ENCODE peak calls at places on chromosomes 11 and 22, in ten cellular contexts. Q, K, Z, R, F, G, E, W, M and A are unnamed samples.

GRCh38 chr11:126929186-126930085 is 71.1 kb downstream of the KIRREL3 start:
- DNase-seq in G (no peak), K (no peak), Q (peak), M (no peak), E (no peak), R (no peak), F (no peak), W (no peak), Z (no peak), A (no peak)

GRCh38 chr11:122306776-122307479 is 190.9 kb upstream of the BLID start:
- DNase-seq in Q (no peak), G (no peak), W (no peak), F (no peak), M (no peak), R (no peak), Z (no peak), K (no peak), E (no peak), A (no peak)

GRCh38 chr11:82315093-82315492 is 418.6 kb downstream of the FAM181B start:
- DNase-seq in K (no peak), Z (peak), E (peak), R (peak), Q (no peak), W (no peak), F (no peak), G (no peak), M (peak), A (peak)

GRCh38 chr22:33666661-33667619 is 253.3 kb downstream of the LARGE1 start:
- DNase-seq in Q (no peak), F (no peak), G (no peak), R (peak), W (no peak), M (no peak), K (peak), E (no peak), Z (no peak), A (no peak)

GRCh38 chr22:44437493-44438015 is 60.5 kb downstream of the RTL6 start:
- DNase-seq in Q (no peak), F (no peak), M (no peak), Z (no peak), E (no peak), W (no peak), K (no peak), G (no peak), R (no peak), A (no peak)

GRCh38 chr22:40345801-40346177 is 511 bp upstream of the ADSL start:
- DNase-seq in M (peak), F (no peak), Z (peak), K (peak), E (no peak), R (peak), W (peak), G (no peak), Q (peak), A (peak)

GRCh38 chr22:19579113-19579811 is 55.1 kb upstream of the CLDN5 start:
- DNase-seq in G (no peak), R (no peak), F (no peak), K (no peak), E (no peak), Z (no peak), W (no peak), M (no peak), Q (no peak), A (no peak)

GRCh38 chr11:84549221-84549620 is 1077.9 kb downstream of the DLG2 start:
- DNase-seq in F (no peak), Z (no peak), R (no peak), Q (no peak), E (no peak), W (peak), K (no peak), G (no peak), M (no peak), A (no peak)

GRCh38 chr22:41620646-41621098 is at the start of gene DESI1:
- DNase-seq in E (peak), Q (no peak), R (no peak), K (no peak), M (no peak), W (no peak), G (no peak), Z (peak), F (no peak), A (no peak)

GRCh38 chr11:8059571-8060011 is 21.4 kb upstream of the TUB start:
- DNase-seq in W (no peak), G (no peak), Z (no peak), M (no peak), Q (no peak), K (no peak), E (no peak), F (peak), R (no peak), A (no peak)

GRCh38 chr11:121649798-121650197 is 197.0 kb upstream of the SORL1-AS1 start:
- DNase-seq in G (peak), E (no peak), M (no peak), Z (no peak), K (no peak), F (no peak), Q (no peak), R (no peak), W (no peak), A (no peak)

GRCh38 chr11:36009469-36009868 is 65.6 kb downstream of the LDLRAD3 start:
- DNase-seq in E (no peak), W (no peak), G (no peak), K (no peak), R (no peak), Q (no peak), F (no peak), Z (no peak), M (no peak), A (no peak)

GRCh38 chr11:3147257-3147619 is 17.9 kb downstream of the OSBPL5 start:
- DNase-seq in G (no peak), M (no peak), R (no peak), K (no peak), E (no peak), W (no peak), Q (no peak), Z (no peak), F (no peak), A (no peak)

GRCh38 chr22:43345356-43345755 is 2.2 kb upstream of the SCUBE1 start:
- DNase-seq in Z (no peak), K (no peak), G (no peak), R (no peak), Q (no peak), F (no peak), W (no peak), E (no peak), M (no peak), A (no peak)

GRCh38 chr11:66015094-66015881 is 3.5 kb downstream of the CST6 start:
- DNase-seq in W (no peak), E (no peak), K (no peak), G (no peak), M (no peak), R (no peak), F (no peak), Q (no peak), Z (no peak), A (no peak)

GRCh38 chr22:31099386-31099785 is 8.0 kb downstream of the SELENOM start:
- DNase-seq in Q (no peak), G (no peak), R (no peak), K (peak), Z (no peak), E (no peak), F (no peak), M (no peak), W (no peak), A (no peak)

GRCh38 chr11:11003226-11003625 is 145.4 kb upstream of the ZBED5 start:
- DNase-seq in G (no peak), E (no peak), Q (no peak), K (no peak), M (peak), Z (no peak), W (no peak), F (no peak), R (no peak), A (no peak)

GRCh38 chr11:92071660-92072059 is 153.0 kb upstream of the FAT3 start:
- DNase-seq in G (no peak), E (no peak), W (no peak), K (no peak), F (no peak), Z (no peak), M (no peak), R (no peak), Q (no peak), A (no peak)

GRCh38 chr22:38879961-38880360 is 7.9 kb upstream of the CBX6 start:
- DNase-seq in Q (no peak), F (no peak), R (no peak), Z (no peak), W (no peak), E (no peak), M (no peak), K (no peak), G (no peak), A (no peak)

GRCh38 chr11:92932023-92932422 is 37.4 kb upstream of the MTNR1B start:
- DNase-seq in R (no peak), Z (no peak), K (no peak), Q (no peak), W (no peak), E (no peak), G (no peak), F (no peak), M (no peak), A (no peak)

GRCh38 chr11:62141111-62142042 is 17.6 kb downstream of the INCENP start:
- DNase-seq in Z (no peak), E (no peak), Q (no peak), R (no peak), G (no peak), K (no peak), M (peak), W (no peak), F (peak), A (no peak)

GRCh38 chr11:73001615-73002014 is 140.5 kb downstream of the FCHSD2 start:
- DNase-seq in K (no peak), G (no peak), Q (no peak), Z (peak), W (no peak), M (no peak), R (no peak), F (no peak), E (peak), A (no peak)

GRCh38 chr11:45369294-45369693 is 83.2 kb upstream of the SYT13 start:
- DNase-seq in W (no peak), G (no peak), Z (no peak), E (no peak), M (no peak), R (no peak), K (no peak), F (no peak), Q (no peak), A (no peak)

GRCh38 chr22:29427176-29427760 is 11.1 kb upstream of the RFPL1 start:
- DNase-seq in E (no peak), R (no peak), K (no peak), Z (no peak), Q (peak), W (no peak), F (no peak), G (no peak), M (no peak), A (no peak)

GRCh38 chr22:17613280-17613679 is 15.3 kb downstream of the ATP6V1E1 start:
- DNase-seq in W (no peak), R (no peak), Z (no peak), G (no peak), K (no peak), F (no peak), Q (no peak), M (no peak), E (no peak), A (no peak)
- H3K27ac ChIP-seq in W (no peak), R (no peak), Z (no peak), G (no peak), K (no peak), F (no peak), Q (no peak), M (no peak), E (no peak), A (peak)

DNA sequence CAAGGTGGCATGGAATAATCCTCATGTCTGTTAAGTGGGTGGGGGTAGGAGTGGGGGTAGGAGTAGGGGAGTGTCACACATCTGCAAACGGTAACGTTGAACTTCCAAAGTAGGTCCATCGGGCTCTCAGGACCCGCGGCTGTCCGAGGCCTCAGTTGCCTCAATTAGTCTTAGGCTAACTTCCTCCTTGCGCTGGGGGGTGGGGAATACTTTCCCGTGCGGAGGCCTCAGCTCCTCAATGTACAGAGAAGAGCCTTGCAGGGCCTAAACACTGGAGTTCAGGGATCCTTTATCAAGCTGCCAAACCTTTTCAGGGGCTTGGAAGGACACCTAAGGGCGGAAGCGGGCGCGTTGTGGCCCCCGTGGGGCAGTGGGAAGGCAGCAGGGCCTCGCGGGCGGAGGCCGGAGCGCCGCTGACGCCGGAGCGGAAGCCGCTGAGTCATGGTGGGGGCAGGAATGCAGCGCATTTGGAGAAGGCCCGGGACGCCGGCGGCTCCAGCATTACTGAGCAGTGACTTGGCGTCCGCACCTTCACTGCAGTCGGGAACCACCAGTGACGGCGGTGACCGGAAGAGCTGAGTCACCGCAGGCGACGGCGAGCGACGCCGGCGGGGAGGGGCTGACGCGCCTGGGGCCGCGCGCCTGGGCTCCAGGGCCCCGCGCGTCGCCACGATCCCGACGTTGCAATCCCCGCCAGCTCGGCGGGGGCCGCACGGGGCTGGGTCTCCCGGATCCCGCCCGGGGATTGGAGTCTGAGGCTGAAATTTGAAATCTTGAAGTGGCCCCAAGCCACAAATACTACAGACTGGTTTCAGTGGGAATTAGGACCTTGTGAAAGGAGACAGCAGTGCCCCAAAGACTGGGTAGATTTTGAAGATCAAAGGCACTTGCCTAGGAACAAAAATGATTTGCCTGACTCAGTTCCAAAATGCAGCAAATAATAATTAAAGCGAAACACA is 20.2 kb upstream of the IPO7 start:
- DNase-seq in K (peak), R (peak), Z (peak), W (peak), Q (peak), E (peak), F (peak), G (peak), M (peak), A (peak)
- TF ChIP-seq CTCF in K (no peak), R (no peak), Z (no peak), W (no peak), Q (no peak), E (no peak), F (no peak), G (no peak), M (no peak), A (peak)

GRCh38 chr11:111739299-111739698 is 26.9 kb downstream of the PPP2R1B start:
- DNase-seq in Z (no peak), Q (no peak), R (no peak), M (no peak), E (no peak), F (no peak), G (no peak), K (no peak), W (no peak), A (no peak)
- H3K27ac ChIP-seq in Z (no peak), Q (no peak), R (no peak), M (no peak), E (no peak), F (no peak), G (no peak), K (no peak), W (no peak), A (no peak)

GRCh38 chr11:12683857-12684256 is 9.6 kb downstream of the TEAD1 start:
- DNase-seq in F (no peak), M (no peak), Q (no peak), E (peak), G (no peak), K (no peak), R (no peak), Z (no peak), W (no peak), A (no peak)

GRCh38 chr11:12681462-12681861 is 7.2 kb downstream of the TEAD1 start:
- DNase-seq in G (no peak), F (no peak), W (no peak), Q (no peak), E (no peak), M (no peak), Z (no peak), R (no peak), K (no peak), A (no peak)

GRCh38 chr11:12682730-12683500 is 8.7 kb downstream of the TEAD1 start:
- DNase-seq in R (no peak), E (no peak), K (no peak), Z (no peak), G (no peak), F (no peak), W (no peak), Q (no peak), M (no peak), A (no peak)

GRCh38 chr11:12680940-12681258 is 6.7 kb downstream of the TEAD1 start:
- DNase-seq in G (no peak), W (no peak), K (no peak), F (no peak), Z (no peak), M (no peak), R (peak), E (no peak), Q (no peak), A (no peak)

GRCh38 chr11:12682288-12682687 is 8.1 kb downstream of the TEAD1 start:
- DNase-seq in R (no peak), W (no peak), Z (no peak), Q (no peak), F (no peak), M (no peak), E (no peak), G (no peak), K (no peak), A (no peak)
- TF ChIP-seq CTCF in R (no peak), W (no peak), Z (no peak), Q (no peak), F (no peak), M (no peak), E (no peak), G (no peak), K (no peak), A (no peak)

DNA sequence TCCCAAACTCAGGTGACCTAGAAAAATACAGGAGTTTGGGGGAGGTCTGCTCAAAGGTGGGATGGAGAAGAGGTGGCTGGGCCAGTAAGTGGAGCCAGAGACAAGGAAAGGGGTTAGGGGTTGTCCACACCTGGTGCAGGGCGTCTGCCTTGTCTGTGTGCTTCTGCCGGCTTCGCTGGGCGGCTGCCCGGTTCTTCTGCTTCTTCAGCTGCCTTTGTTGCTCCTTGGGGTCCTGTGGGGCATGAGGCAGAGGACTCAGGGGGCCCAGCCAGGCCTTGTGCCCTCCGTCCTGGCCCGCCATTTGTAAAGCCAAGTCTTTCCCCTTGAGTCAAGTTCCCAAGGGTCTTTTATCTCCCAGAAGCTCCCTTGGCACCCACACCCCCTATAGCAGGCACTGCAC is 2.5 kb downstream of the BATF2 start:
- DNase-seq in K (no peak), Q (no peak), M (no peak), R (no peak), F (no peak), E (no peak), Z (no peak), W (no peak), G (no peak), A (no peak)
- H3K27ac ChIP-seq in K (no peak), Q (no peak), M (no peak), R (no peak), F (no peak), E (no peak), Z (no peak), W (no peak), G (no peak), A (no peak)

DNA sequence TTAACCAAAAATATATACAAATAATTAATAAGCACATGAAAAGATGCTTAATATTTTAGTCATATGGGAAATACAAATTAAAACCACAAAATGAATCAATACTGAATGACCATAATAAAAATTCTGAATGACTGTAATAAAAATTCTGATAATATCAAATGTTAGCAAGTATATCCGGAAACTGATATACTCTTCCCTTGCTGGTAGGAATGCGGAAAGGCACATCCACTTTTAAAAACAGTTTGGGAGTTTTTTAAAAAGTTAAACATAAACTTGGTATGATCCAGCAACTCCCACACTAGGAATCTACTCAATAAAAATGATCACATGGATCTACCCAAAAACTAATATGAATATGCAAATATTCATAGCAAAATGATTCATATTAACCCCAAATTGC is 30.8 kb upstream of the GRIA4 start:
- DNase-seq in Q (no peak), G (no peak), W (no peak), K (no peak), M (no peak), E (no peak), F (no peak), Z (no peak), R (no peak), A (no peak)
- TF ChIP-seq CTCF in Q (no peak), G (no peak), W (no peak), K (no peak), M (no peak), E (no peak), F (no peak), Z (no peak), R (peak), A (no peak)

DNA sequence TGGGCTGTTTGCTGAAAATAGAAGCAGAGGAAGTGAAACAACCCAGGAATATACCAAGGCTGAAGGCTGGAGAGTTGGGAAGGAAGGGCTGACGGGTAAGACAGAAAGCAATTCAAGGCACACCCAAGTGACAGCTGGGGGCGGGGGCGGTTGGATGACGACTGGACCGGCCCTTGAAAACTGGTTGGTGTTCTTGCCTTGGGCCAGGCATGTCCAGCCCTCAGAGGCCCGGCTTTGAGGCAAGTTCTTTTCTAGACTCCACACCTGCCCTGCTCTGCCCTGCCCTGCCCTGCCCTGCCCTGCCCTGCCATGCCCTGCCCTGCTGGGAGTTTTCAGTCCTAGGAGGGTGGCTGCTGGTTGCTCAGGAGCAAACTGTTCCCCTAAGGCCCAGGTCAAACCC is 34.2 kb upstream of the CACNG2 start:
- DNase-seq in F (peak), M (no peak), W (no peak), R (no peak), K (peak), Q (no peak), G (no peak), Z (peak), E (no peak), A (no peak)
- H3K27ac ChIP-seq in F (no peak), M (no peak), W (no peak), R (no peak), K (no peak), Q (no peak), G (no peak), Z (no peak), E (no peak), A (no peak)

GRCh38 chr11:123490527-123490926 is 60.5 kb downstream of the GRAMD1B start:
- DNase-seq in K (no peak), W (no peak), F (no peak), Z (no peak), R (no peak), G (no peak), E (no peak), M (no peak), Q (no peak), A (no peak)
- TF ChIP-seq CTCF in K (no peak), W (no peak), F (no peak), Z (no peak), R (no peak), G (no peak), E (no peak), M (no peak), Q (no peak), A (peak)